ENCODE peak calls at places on chromosomes 11 and 22, in five cellular contexts. N is SJSA1; Z is naive thymus-derived CD4-positive, alpha-beta T cell; M is psoas muscle; Q is upper lobe of right lung. H is an unnamed sample.

GRCh38 chr11:64752106-64752970 is 7.4 kb downstream of the PYGM start:
- DNase-seq in N (no peak), Z (no peak), M (peak), Q (peak), H (peak)

GRCh38 chr22:26744892-26745808 is 87.8 kb downstream of the MIAT start:
- DNase-seq in N (no peak), Z (no peak), M (no peak), Q (no peak), H (no peak)

GRCh38 chr22:36904260-36904659 is 9.2 kb upstream of the CSF2RB start:
- DNase-seq in N (no peak), Z (no peak), M (no peak), Q (no peak), H (no peak)

GRCh38 chr22:18110944-18111758 is 542 bp downstream of the TUBA8 start:
- DNase-seq in N (no peak), Z (no peak), M (no peak), Q (no peak), H (no peak)

GRCh38 chr22:27438271-27438980 is 363.1 kb downstream of the MN1 start:
- DNase-seq in N (no peak), Z (no peak), M (peak), Q (no peak), H (no peak)

GRCh38 chr11:130211144-130211543 is 51.6 kb downstream of the ST14 start:
- DNase-seq in N (no peak), Z (no peak), M (no peak), Q (no peak), H (no peak)

GRCh38 chr11:100095809-100096208 is 591.3 kb upstream of the ARHGAP42 start:
- DNase-seq in N (no peak), Z (no peak), M (no peak), Q (no peak), H (no peak)

GRCh38 chr11:45444796-45445195 is 158.7 kb upstream of the SYT13 start:
- DNase-seq in N (no peak), Z (no peak), M (no peak), Q (no peak), H (no peak)

GRCh38 chr11:117901601-117902000 is 25.1 kb upstream of the FXYD6 start:
- DNase-seq in N (no peak), Z (no peak), M (peak), Q (no peak), H (peak)

GRCh38 chr11:64675417-64676252 is 47.4 kb downstream of the NRXN2 start:
- DNase-seq in N (peak), Z (no peak), M (peak), Q (no peak), H (no peak)

GRCh38 chr11:115255006-115255762 is 249.0 kb downstream of the CADM1 start:
- DNase-seq in N (no peak), Z (no peak), M (no peak), Q (no peak), H (no peak)

GRCh38 chr11:2276999-2277328 is 6.6 kb upstream of the ASCL2 start:
- DNase-seq in N (peak), Z (no peak), M (no peak), Q (peak), H (no peak)

GRCh38 chr11:92266821-92267220 is 42.2 kb downstream of the FAT3 start:
- DNase-seq in N (no peak), Z (no peak), M (no peak), Q (no peak), H (no peak)

GRCh38 chr11:77379253-77379652 is 77.8 kb upstream of the GDPD4 start:
- DNase-seq in N (no peak), Z (no peak), M (no peak), Q (no peak), H (no peak)

GRCh38 chr11:131600591-131600990 is 230.2 kb downstream of the NTM start:
- DNase-seq in N (no peak), Z (no peak), M (no peak), Q (no peak), H (no peak)

GRCh38 chr11:17890333-17890732 is 122.5 kb downstream of the SERGEF start:
- DNase-seq in N (no peak), Z (no peak), M (no peak), Q (no peak), H (no peak)

GRCh38 chr11:112024178-112024777 is 930 bp upstream of the DLAT start:
- DNase-seq in N (no peak), Z (peak), M (no peak), Q (no peak), H (peak)

GRCh38 chr22:50304528-50305392 is 2.7 kb downstream of the PLXNB2 start:
- DNase-seq in N (no peak), Z (no peak), M (no peak), Q (peak), H (no peak)

GRCh38 chr22:17264321-17265052 is 45.3 kb upstream of the ADA2 start:
- DNase-seq in N (no peak), Z (no peak), M (peak), Q (no peak), H (no peak)

GRCh38 chr11:133549796-133550195 is 17.5 kb upstream of the OPCML start:
- DNase-seq in N (no peak), Z (no peak), M (no peak), Q (no peak), H (no peak)

GRCh38 chr11:42521994-42522393 is 789.8 kb upstream of the API5 start:
- DNase-seq in N (no peak), Z (no peak), M (no peak), Q (no peak), H (no peak)

GRCh38 chr11:118791015-118791960 is at the start of gene DDX6:
- DNase-seq in N (peak), Z (peak), M (peak), Q (peak), H (peak)

GRCh38 chr11:80694385-80694784 is 1253.6 kb upstream of the TENM4 start:
- DNase-seq in N (no peak), Z (no peak), M (no peak), Q (no peak), H (no peak)

GRCh38 chr11:58927393-58928081 is 11.8 kb upstream of the GLYATL1 start:
- DNase-seq in N (no peak), Z (peak), M (no peak), Q (no peak), H (no peak)

GRCh38 chr22:41772645-41773044 is 27.8 kb upstream of the CCDC134 start:
- DNase-seq in N (no peak), Z (no peak), M (no peak), Q (no peak), H (no peak)

DNA sequence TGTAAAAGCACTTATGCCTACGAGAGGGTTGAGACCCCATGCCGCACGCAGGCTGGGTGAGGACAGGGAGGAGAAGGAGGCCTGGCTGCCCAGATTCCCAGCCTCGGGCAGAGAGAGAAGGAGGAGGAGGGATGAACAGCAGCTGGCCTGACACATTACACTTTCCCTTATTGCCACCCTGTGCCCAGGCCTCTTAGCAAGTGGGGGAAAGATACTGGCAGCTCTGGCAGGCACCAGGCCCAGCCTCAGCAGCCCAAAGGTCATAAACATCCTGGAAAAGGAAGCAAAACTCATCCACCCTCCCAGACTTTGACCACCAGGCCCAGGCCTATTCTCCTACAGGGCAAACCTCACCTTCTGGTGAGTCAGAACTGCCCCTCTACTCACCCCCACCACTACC is 4.7 kb downstream of the PLAAT3 start:
- DNase-seq in N (no peak), Z (no peak), M (no peak), Q (no peak), H (no peak)
- H3K27ac ChIP-seq in N (peak), Z (no peak), M (peak), Q (no peak), H (no peak)

GRCh38 chr22:43331698-43332097 is 11.5 kb downstream of the SCUBE1 start:
- DNase-seq in N (no peak), Z (no peak), M (no peak), Q (no peak), H (no peak)

GRCh38 chr22:43333978-43334377 is 9.2 kb downstream of the SCUBE1 start:
- DNase-seq in N (no peak), Z (no peak), M (no peak), Q (no peak), H (no peak)

GRCh38 chr22:43337385-43337784 is 5.8 kb downstream of the SCUBE1 start:
- DNase-seq in N (no peak), Z (no peak), M (no peak), Q (peak), H (no peak)

GRCh38 chr22:43333156-43333555 is 10.0 kb downstream of the SCUBE1 start:
- DNase-seq in N (no peak), Z (no peak), M (no peak), Q (no peak), H (no peak)

DNA sequence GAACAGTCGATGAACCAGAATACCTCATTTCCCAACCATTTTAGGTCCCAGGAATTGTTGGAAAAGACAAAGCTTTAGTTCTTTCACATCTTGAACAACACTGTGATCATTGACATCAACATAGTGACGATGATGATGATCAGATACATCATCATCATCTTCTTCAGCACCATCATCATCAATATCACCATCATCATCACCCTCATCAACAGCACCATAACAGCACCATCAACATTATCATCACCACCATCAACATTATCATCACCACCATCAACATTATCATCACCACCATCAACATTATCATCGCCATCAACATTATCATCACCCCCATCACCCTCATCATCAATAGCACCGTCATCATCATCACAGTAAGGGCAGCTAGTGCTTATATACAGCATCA is 8.8 kb downstream of the SCUBE1 start:
- DNase-seq in N (no peak), Z (no peak), M (no peak), Q (no peak), H (no peak)
- H3K4me3 ChIP-seq in N (no peak), Z (no peak), M (no peak), Q (no peak), H (no peak)

DNA sequence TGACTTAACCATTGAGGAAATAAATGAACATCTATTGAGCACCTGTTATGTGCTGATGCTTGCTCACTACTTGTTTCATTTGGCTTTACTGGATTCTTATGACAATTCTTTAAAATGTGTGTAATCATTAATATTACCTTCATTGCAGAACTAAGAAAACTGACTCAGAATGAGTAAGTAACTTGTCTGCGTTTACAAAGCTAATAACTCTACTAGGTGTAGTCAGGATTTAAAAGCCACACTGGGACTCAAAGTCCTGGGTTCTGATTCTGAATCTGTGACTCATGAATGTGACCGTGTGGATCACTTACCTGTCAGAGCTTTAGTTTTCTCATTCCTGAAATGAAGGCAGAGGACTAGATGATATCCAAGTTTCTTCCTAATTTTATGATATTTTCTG is 23.4 kb upstream of the KIRREL3 start:
- DNase-seq in N (no peak), Z (no peak), M (no peak), Q (no peak), H (no peak)
- H3K27ac ChIP-seq in N (no peak), Z (no peak), M (no peak), Q (no peak), H (no peak)

GRCh38 chr11:124863137-124863825 is 2.0 kb upstream of the ROBO3 start:
- DNase-seq in N (no peak), Z (no peak), M (no peak), Q (peak), H (no peak)
- H3K4me3 ChIP-seq in N (no peak), Z (no peak), M (peak), Q (peak), H (no peak)

GRCh38 chr22:24433001-24433867 is 5.8 kb downstream of the ADORA2A start:
- DNase-seq in N (no peak), Z (no peak), M (peak), Q (peak), H (no peak)

GRCh38 chr22:24431309-24432034 is 4.1 kb downstream of the ADORA2A start:
- DNase-seq in N (no peak), Z (no peak), M (peak), Q (peak), H (no peak)

GRCh38 chr22:24433868-24434471 is 6.6 kb downstream of the ADORA2A start:
- DNase-seq in N (no peak), Z (no peak), M (peak), Q (peak), H (no peak)

GRCh38 chr22:24430431-24431308 is 3.3 kb downstream of the ADORA2A start:
- DNase-seq in N (no peak), Z (no peak), M (peak), Q (peak), H (no peak)

GRCh38 chr22:24432059-24432853 is 4.9 kb downstream of the ADORA2A start:
- DNase-seq in N (no peak), Z (no peak), M (peak), Q (peak), H (no peak)
- H3K27ac ChIP-seq in N (no peak), Z (peak), M (peak), Q (no peak), H (peak)

GRCh38 chr22:46062971-46063631 is 86.1 kb upstream of the WNT7B start:
- DNase-seq in N (no peak), Z (no peak), M (peak), Q (peak), H (no peak)

GRCh38 chr22:46061124-46061410 is 84.1 kb upstream of the WNT7B start:
- DNase-seq in N (no peak), Z (no peak), M (no peak), Q (peak), H (no peak)

GRCh38 chr22:46063861-46064235 is 86.5 kb upstream of the PPARA start:
- DNase-seq in N (no peak), Z (no peak), M (peak), Q (peak), H (no peak)

GRCh38 chr22:46061431-46062231 is 84.7 kb upstream of the WNT7B start:
- DNase-seq in N (no peak), Z (no peak), M (peak), Q (peak), H (no peak)

DNA sequence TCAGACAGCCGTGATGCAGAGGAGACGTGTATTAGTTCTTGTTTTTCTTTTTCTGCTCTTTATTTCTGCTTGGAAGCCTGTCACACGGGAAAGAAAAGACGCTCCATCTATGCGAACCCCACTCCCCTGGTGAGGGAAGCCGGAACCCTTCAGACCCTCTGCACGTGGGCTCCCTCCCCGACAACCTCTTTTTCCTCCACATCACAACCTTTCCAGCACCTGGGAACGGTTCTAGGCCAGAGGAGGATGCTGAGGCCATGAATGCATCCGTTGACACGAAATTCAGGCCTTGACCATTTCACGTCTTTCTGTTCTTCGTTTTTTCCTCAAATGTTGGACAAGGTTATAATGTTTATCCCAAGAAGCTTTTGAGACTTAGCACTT is 85.3 kb upstream of the WNT7B start:
- DNase-seq in N (no peak), Z (no peak), M (peak), Q (no peak), H (no peak)
- H3K4me3 ChIP-seq in N (no peak), Z (no peak), M (peak), Q (no peak), H (no peak)

GRCh38 chr11:32343325-32344008 is 91.9 kb downstream of the WT1 start:
- DNase-seq in N (no peak), Z (no peak), M (no peak), Q (no peak), H (no peak)
- H3K27ac ChIP-seq in N (no peak), Z (no peak), M (no peak), Q (no peak), H (no peak)

H was measured in CD8-positive, alpha-beta memory T cell.